ENCODE peak calls at places on chromosomes 4 and X, in seven cellular contexts. S is lung, T is body of pancreas, C is Panc1, R is endodermal cell, L is pancreas, N is right lobe of liver. J is an unnamed sample. For H3K9me3, the result is how much of the 10 kb centered on the place peaks cover.

GRCh38 chr4:169925678-169926077 is 100.5 kb downstream of the MFAP3L start:
- DNase-seq in S (no peak), T (no peak), C (no peak), R (no peak), L (no peak), N (no peak), J (no peak)

GRCh38 chrX:48864210-48864609 is 28.8 kb upstream of the PCSK1N start:
- DNase-seq in S (no peak), T (no peak), C (no peak), R (no peak), L (no peak), N (no peak), J (no peak)

GRCh38 chr4:81030617-81031388 is at the start of gene BMP3:
- DNase-seq in S (peak), T (peak), C (no peak), R (peak), L (peak), N (no peak), J (peak)

GRCh38 chr4:91058345-91058744 is 931.2 kb downstream of the CCSER1 start:
- DNase-seq in S (no peak), T (no peak), C (no peak), R (no peak), L (no peak), N (no peak), J (no peak)

GRCh38 chr4:138897818-138898226 is 117.8 kb upstream of the NOCT start:
- DNase-seq in S (no peak), T (no peak), C (peak), R (no peak), L (no peak), N (no peak), J (peak)

GRCh38 chr4:85420831-85421230 is 54.1 kb upstream of the ARHGAP24 start:
- DNase-seq in S (no peak), T (no peak), C (no peak), R (no peak), L (no peak), N (no peak), J (no peak)

GRCh38 chr4:126086041-126086440 is 771.3 kb downstream of the FAT4 start:
- DNase-seq in S (no peak), T (no peak), C (no peak), R (no peak), L (no peak), N (no peak), J (no peak)

GRCh38 chr4:95548738-95549245 is at the start of gene UNC5C:
- DNase-seq in S (peak), T (peak), C (no peak), R (peak), L (peak), N (peak), J (no peak)

GRCh38 chrX:150184487-150184886 is 178.6 kb upstream of the MAMLD1 start:
- DNase-seq in S (no peak), T (no peak), C (peak), R (no peak), L (no peak), N (no peak), J (no peak)

DNA sequence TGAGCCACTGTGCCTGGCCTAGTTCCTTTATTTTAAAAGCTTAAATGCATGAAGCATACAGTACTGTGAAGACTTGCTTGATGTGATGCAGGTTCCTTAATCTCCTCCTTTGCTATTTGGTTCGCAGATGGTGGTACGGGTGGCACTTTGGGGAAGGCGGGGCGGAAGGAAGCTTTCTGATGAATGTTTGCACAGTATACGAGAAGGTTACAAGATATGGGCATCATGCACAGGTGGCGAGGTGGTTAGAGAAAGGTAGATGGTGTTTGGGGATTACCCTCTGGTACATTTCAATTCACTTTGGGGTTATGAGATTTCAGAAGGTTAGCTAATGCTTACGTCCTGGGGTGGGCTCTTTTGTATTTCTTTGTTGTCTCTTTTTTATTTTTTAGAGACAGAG is 17.2 kb downstream of the RHOH start:
- DNase-seq in S (no peak), T (no peak), C (no peak), R (no peak), L (no peak), N (no peak), J (no peak)
- H3K4me3 ChIP-seq in S (no peak), T (no peak), C (no peak), R (no peak), L (no peak), N (no peak), J (no peak)

DNA sequence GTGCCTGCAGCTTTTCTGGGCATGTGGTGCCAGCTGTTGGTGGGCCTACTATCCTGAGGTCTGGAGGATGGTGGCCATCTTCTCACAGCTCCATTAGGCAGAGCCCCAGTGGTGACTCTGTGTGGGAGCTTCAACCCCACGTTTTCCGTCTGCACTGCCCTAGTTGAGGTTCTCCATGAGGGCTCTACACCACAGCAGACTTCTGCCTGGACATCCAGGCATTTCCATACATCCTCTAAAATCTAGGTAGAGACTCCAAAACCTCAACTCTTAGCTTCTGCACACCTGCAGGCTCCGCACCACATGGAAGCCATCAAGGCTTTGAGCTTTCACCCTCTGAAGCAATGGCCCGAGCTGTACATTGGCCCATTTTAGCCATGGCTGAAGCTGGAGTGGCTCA is 153.3 kb upstream of the PGRMC2 start:
- DNase-seq in S (no peak), T (no peak), C (no peak), R (no peak), L (no peak), N (no peak), J (no peak)
- H3K9me3 ChIP-seq in S (under half), T (under half), C (under half), R (half or more), L (under half), N (under half), J (under half)

GRCh38 chrX:68732906-68733493 is 85.5 kb downstream of the STARD8 start:
- DNase-seq in S (peak), T (peak), C (no peak), R (peak), L (peak), N (no peak), J (peak)
- TF ChIP-seq CTCF in S (peak), T (peak), C (peak), R (peak), L (peak), N (peak), J (peak)

DNA sequence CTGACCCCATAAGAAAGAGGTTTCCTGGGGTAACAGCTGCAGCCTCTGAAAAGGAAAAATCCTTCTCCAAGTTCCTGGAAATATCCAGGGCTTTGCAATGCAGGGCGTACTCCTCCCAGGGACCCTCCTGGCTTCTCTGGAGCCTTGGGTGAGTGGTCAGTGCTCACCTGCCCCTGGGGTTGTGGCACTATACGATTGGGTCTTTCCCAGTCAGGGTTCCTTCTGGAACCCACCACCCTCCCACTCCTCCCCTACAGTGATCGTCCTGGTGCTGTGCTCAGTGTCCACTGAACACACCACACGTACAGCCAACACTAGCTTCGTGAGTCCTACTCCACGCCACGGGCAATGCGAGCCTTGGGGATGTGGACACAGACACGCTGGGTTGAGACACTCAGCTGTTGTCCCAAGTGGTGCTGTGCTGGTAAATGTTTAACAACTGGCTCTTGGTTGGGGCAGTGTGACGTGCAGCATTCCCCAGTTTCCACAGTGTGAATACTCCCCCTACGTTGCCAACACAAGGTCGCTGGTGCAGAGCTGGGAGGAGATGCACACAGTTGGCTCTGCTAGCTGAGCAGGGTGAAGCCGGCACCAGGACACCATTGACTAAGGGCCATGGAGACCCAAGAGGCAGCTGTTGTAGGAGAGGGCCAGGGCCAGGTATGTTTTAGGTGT is 65.4 kb downstream of the HTRA3 start:
- DNase-seq in S (no peak), T (peak), C (no peak), R (peak), L (no peak), N (peak), J (no peak)
- H3K4me3 ChIP-seq in S (no peak), T (no peak), C (no peak), R (no peak), L (no peak), N (no peak), J (no peak)